ENCODE peak calls at places on chromosomes 13 and 19, in six cellular contexts. R is Peyer's patch; B is neuronal stem cell; Y is CD8-positive, alpha-beta memory T cell; C is uterus; H is mammary epithelial cell. S is an unnamed sample. For H3K4me1, the result is how much of the 10 kb centered on the place peaks cover.

GRCh38 chr19:29367701-29368306 is 154.9 kb upstream of the UQCRFS1 start:
- DNase-seq in C (no peak), R (no peak), B (no peak), Y (no peak), H (no peak), S (no peak)

GRCh38 chr19:18522124-18522861 is 423 bp upstream of the ELL start:
- DNase-seq in H (peak), C (peak), R (peak), Y (peak), B (peak), S (peak)

GRCh38 chr19:20273376-20273775 is 106.4 kb downstream of the ZNF486 start:
- DNase-seq in Y (no peak), H (no peak), B (no peak), R (no peak), C (no peak), S (no peak)

GRCh38 chr19:48186541-48186991 is 16.1 kb downstream of the ZSWIM9 start:
- DNase-seq in C (no peak), H (no peak), B (no peak), R (no peak), Y (no peak), S (no peak)

GRCh38 chr13:43799191-43799590 is 12.4 kb upstream of the ENOX1 start:
- DNase-seq in Y (no peak), C (no peak), H (peak), R (no peak), B (no peak), S (no peak)

GRCh38 chr13:103866041-103866440 is 799.8 kb upstream of the SLC10A2 start:
- DNase-seq in C (no peak), R (no peak), Y (no peak), H (no peak), B (peak), S (no peak)

GRCh38 chr13:111373486-111373885 is 53.0 kb downstream of the TEX29 start:
- DNase-seq in Y (no peak), B (no peak), H (no peak), R (no peak), C (no peak), S (no peak)

GRCh38 chr13:110367620-110368019 is 60.5 kb downstream of the COL4A2 start:
- DNase-seq in C (no peak), R (no peak), Y (no peak), H (no peak), B (no peak), S (no peak)

GRCh38 chr13:67281476-67281875 is 51.3 kb upstream of the PCDH9 start:
- DNase-seq in B (no peak), H (no peak), C (no peak), Y (no peak), R (no peak), S (no peak)

DNA sequence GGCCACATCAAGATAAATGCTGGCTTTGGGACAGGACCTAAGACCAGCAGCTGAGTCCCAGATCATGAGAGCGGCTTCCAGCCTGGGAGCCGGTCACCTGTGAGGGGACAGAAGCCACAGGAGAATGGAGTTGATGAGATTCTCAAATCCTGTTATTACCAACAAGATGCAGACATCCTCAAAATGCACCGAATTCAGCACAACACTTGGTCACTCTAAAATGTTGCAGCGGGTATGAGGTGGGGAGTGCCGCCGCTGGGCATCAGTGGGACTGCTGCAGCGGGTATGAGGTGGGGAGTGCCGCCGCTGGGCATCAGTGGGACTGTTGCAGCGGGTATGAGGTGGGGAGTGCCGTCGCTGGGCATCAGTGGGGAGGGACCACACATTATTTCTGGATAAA is 21.2 kb downstream of the RANBP3 start:
- DNase-seq in B (no peak), Y (no peak), R (no peak), H (no peak), C (no peak), S (no peak)
- H3K4me1 ChIP-seq in B (under half), Y (half or more), R (under half), H (under half), C (under half), S (half or more)

GRCh38 chr13:37716395-37716794 is 117.8 kb upstream of the POSTN start:
- DNase-seq in C (no peak), H (no peak), B (no peak), Y (no peak), R (no peak), S (no peak)
- H3K4me3 ChIP-seq in C (no peak), H (no peak), B (no peak), Y (no peak), R (no peak), S (no peak)

GRCh38 chr19:2063824-2064223 is 12.8 kb upstream of the MKNK2 start:
- DNase-seq in Y (no peak), R (no peak), B (no peak), H (no peak), C (no peak), S (no peak)

GRCh38 chr19:2062770-2063169 is 11.7 kb upstream of the MKNK2 start:
- DNase-seq in R (no peak), C (no peak), H (no peak), Y (no peak), B (no peak), S (no peak)

GRCh38 chr19:2059422-2060201 is 8.6 kb upstream of the MKNK2 start:
- DNase-seq in B (no peak), C (peak), R (peak), Y (no peak), H (peak), S (peak)

GRCh38 chr19:2061936-2062729 is 11.1 kb upstream of the MKNK2 start:
- DNase-seq in H (no peak), R (no peak), Y (no peak), B (no peak), C (peak), S (no peak)

GRCh38 chr19:2061093-2061935 is 10.3 kb upstream of the MKNK2 start:
- DNase-seq in Y (peak), B (peak), H (peak), C (peak), R (peak), S (peak)
- H3K4me1 ChIP-seq in Y (half or more), B (under half), H (half or more), C (under half), R (under half), S (under half)

DNA sequence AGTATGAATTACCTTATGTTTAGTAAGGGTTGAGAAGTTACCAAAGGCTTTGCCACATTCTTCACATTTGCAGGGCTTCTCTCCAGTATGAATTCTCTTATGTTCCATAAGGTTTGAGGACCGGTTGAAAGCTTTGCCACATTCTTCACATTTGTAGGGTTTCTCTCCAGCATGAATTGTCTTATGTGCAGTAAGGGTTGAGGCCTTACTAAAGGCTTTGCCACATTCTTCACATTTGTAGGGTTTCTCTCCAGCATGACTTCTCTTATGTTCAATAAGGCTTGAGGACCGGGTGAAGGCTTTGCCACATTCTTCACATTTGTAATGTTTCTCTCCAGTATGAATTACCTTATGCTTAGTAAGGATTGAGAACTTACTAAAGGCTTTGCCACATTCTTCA is 26.7 kb downstream of the ZNF728 start:
- DNase-seq in R (no peak), H (no peak), B (no peak), Y (no peak), C (no peak), S (no peak)
- H3K4me3 ChIP-seq in R (no peak), H (no peak), B (no peak), Y (no peak), C (no peak), S (no peak)

GRCh38 chr19:39136225-39136940 is 10.8 kb downstream of the PAK4 start:
- DNase-seq in H (no peak), B (no peak), C (no peak), Y (no peak), R (peak), S (peak)
- H3K4me1 ChIP-seq in H (under half), B (under half), C (under half), Y (under half), R (under half), S (under half)

DNA sequence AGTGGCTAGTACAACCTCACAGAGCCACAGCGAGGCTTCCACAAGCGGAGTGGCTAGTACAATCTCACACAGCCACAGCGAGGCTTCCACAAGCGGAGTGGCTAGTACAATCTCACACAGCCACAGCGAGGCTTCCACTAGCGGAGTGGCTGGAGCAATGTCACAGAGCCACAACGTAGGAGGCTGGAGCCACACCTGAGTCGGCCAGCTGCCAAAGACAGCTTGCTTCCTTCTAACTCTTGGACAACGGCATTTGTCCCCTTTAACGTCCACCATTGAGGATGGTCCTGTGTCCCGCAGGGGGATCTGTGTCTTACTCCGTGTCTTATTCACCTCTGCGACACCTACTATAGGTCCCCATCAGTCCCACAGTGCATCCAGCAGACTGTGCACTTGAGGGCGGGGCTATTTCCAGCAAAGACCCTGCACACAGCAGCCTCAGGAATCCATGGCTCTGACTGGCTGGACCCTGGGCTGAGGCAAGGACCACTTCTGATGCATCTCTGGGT is 3.7 kb downstream of the ZNF787 start:
- DNase-seq in B (no peak), C (no peak), R (no peak), H (no peak), Y (no peak), S (peak)
- H3K4me3 ChIP-seq in B (no peak), C (no peak), R (no peak), H (no peak), Y (no peak), S (no peak)